ENCODE peak calls at places on chromosomes 4 and X, in five cellular contexts. One of them, this sample, is unnamed.

GRCh38 chr4:7652451-7652871 is 217.7 kb upstream of the PSAPL1 start:
- DNase-seq in esophagus muscularis mucosa: no peak
- DNase-seq in activated CD4-positive, alpha-beta T cell treated with anti-CD3 and anti-CD28 coated beads, Interleukin-2, amount 10 ng/mL, durations not matched to agents 7 days and 5 days: no peak
- DNase-seq in GM12865: no peak
- DNase-seq in EL: no peak
- DNase-seq in this sample: no peak

GRCh38 chr4:48268956-48269860 is at the start of gene TEC:
- DNase-seq in esophagus muscularis mucosa: no peak
- DNase-seq in activated CD4-positive, alpha-beta T cell treated with anti-CD3 and anti-CD28 coated beads, Interleukin-2, amount 10 ng/mL, durations not matched to agents 7 days and 5 days: peak
- DNase-seq in GM12865: peak
- DNase-seq in EL: peak
- DNase-seq in this sample: no peak

GRCh38 chrX:132958086-132958703 is at the start of gene HS6ST2:
- DNase-seq in esophagus muscularis mucosa: no peak
- DNase-seq in activated CD4-positive, alpha-beta T cell treated with anti-CD3 and anti-CD28 coated beads, Interleukin-2, amount 10 ng/mL, durations not matched to agents 7 days and 5 days: no peak
- DNase-seq in GM12865: no peak
- DNase-seq in EL: no peak
- DNase-seq in this sample: no peak

GRCh38 chr4:64250061-64250460 is 159.2 kb downstream of the TECRL start:
- DNase-seq in esophagus muscularis mucosa: no peak
- DNase-seq in activated CD4-positive, alpha-beta T cell treated with anti-CD3 and anti-CD28 coated beads, Interleukin-2, amount 10 ng/mL, durations not matched to agents 7 days and 5 days: no peak
- DNase-seq in GM12865: no peak
- DNase-seq in EL: no peak
- DNase-seq in this sample: no peak

GRCh38 chr4:152990471-152991131 is 54.5 kb downstream of the FHDC1 start:
- DNase-seq in esophagus muscularis mucosa: no peak
- DNase-seq in activated CD4-positive, alpha-beta T cell treated with anti-CD3 and anti-CD28 coated beads, Interleukin-2, amount 10 ng/mL, durations not matched to agents 7 days and 5 days: no peak
- DNase-seq in GM12865: no peak
- DNase-seq in EL: no peak
- DNase-seq in this sample: no peak

GRCh38 chr4:51909236-51909703 is 66.3 kb downstream of the DCUN1D4 start:
- DNase-seq in esophagus muscularis mucosa: no peak
- DNase-seq in activated CD4-positive, alpha-beta T cell treated with anti-CD3 and anti-CD28 coated beads, Interleukin-2, amount 10 ng/mL, durations not matched to agents 7 days and 5 days: no peak
- DNase-seq in GM12865: no peak
- DNase-seq in EL: no peak
- DNase-seq in this sample: no peak

GRCh38 chr4:151730003-151730559 is 30.7 kb downstream of the GATB start:
- DNase-seq in esophagus muscularis mucosa: peak
- DNase-seq in activated CD4-positive, alpha-beta T cell treated with anti-CD3 and anti-CD28 coated beads, Interleukin-2, amount 10 ng/mL, durations not matched to agents 7 days and 5 days: no peak
- DNase-seq in GM12865: no peak
- DNase-seq in EL: peak
- DNase-seq in this sample: no peak

GRCh38 chr4:11605597-11605996 is 176.9 kb upstream of the HS3ST1 start:
- DNase-seq in esophagus muscularis mucosa: no peak
- DNase-seq in activated CD4-positive, alpha-beta T cell treated with anti-CD3 and anti-CD28 coated beads, Interleukin-2, amount 10 ng/mL, durations not matched to agents 7 days and 5 days: no peak
- DNase-seq in GM12865: no peak
- DNase-seq in EL: no peak
- DNase-seq in this sample: no peak

GRCh38 chrX:17564689-17565409 is 172.4 kb upstream of the SCML1 start:
- DNase-seq in esophagus muscularis mucosa: no peak
- DNase-seq in activated CD4-positive, alpha-beta T cell treated with anti-CD3 and anti-CD28 coated beads, Interleukin-2, amount 10 ng/mL, durations not matched to agents 7 days and 5 days: no peak
- DNase-seq in GM12865: no peak
- DNase-seq in EL: peak
- DNase-seq in this sample: no peak

GRCh38 chr4:147362868-147363440 is 117.9 kb upstream of the EDNRA start:
- DNase-seq in esophagus muscularis mucosa: no peak
- DNase-seq in activated CD4-positive, alpha-beta T cell treated with anti-CD3 and anti-CD28 coated beads, Interleukin-2, amount 10 ng/mL, durations not matched to agents 7 days and 5 days: no peak
- DNase-seq in GM12865: no peak
- DNase-seq in EL: peak
- DNase-seq in this sample: no peak

GRCh38 chr4:164293181-164293580 is 460.8 kb upstream of the SMIM31 start:
- DNase-seq in esophagus muscularis mucosa: no peak
- DNase-seq in activated CD4-positive, alpha-beta T cell treated with anti-CD3 and anti-CD28 coated beads, Interleukin-2, amount 10 ng/mL, durations not matched to agents 7 days and 5 days: no peak
- DNase-seq in GM12865: no peak
- DNase-seq in EL: no peak
- DNase-seq in this sample: no peak

GRCh38 chrX:153642655-153643430 is 4.2 kb upstream of the DUSP9 start:
- DNase-seq in esophagus muscularis mucosa: no peak
- DNase-seq in activated CD4-positive, alpha-beta T cell treated with anti-CD3 and anti-CD28 coated beads, Interleukin-2, amount 10 ng/mL, durations not matched to agents 7 days and 5 days: no peak
- DNase-seq in GM12865: no peak
- DNase-seq in EL: no peak
- DNase-seq in this sample: no peak